ENCODE peak calls at places on chromosomes 7 and 10, in ten cellular contexts. E is neural progenitor cell, Z is neuronal stem cell, R is SK-N-SH, O is mammary epithelial cell, X is kidney, U is adipocyte, Q is MM.1S, V is PC-3, T is NT2/D1. F is an unnamed sample.

GRCh38 chr10:94038024-94038423 is 44.3 kb downstream of the PLCE1 start:
- DNase-seq in E (peak; percentile 4), Z (no peak), R (no peak), O (no peak), X (no peak), U (no peak), Q (no peak), V (peak; percentile 75), T (no peak), F (peak; percentile 57)

GRCh38 chr7:129969881-129970446 is 17.2 kb upstream of the UBE2H start:
- DNase-seq in E (no peak), Z (no peak), R (no peak), O (peak; percentile 98), X (peak; percentile 90), U (peak; percentile 54), Q (no peak), V (peak; percentile 98), T (peak; percentile 54), F (no peak)

GRCh38 chr7:103293526-103293925 is 3.7 kb upstream of the PMPCB start:
- DNase-seq in E (no peak), Z (no peak), R (no peak), O (no peak), X (no peak), U (no peak), Q (no peak), V (no peak), T (no peak), F (no peak)

GRCh38 chr7:1159933-1160664 is at the start of gene ZFAND2A:
- DNase-seq in E (peak; percentile 99), Z (peak; percentile 97), R (peak; percentile 100), O (peak; percentile 98), X (peak; percentile 100), U (peak; percentile 99), Q (peak; percentile 97), V (peak; percentile 96), T (peak; percentile 98), F (peak; percentile 100)

GRCh38 chr7:95951531-95951930 is 179.2 kb downstream of the DYNC1I1 start:
- DNase-seq in E (no peak), Z (no peak), R (no peak), O (no peak), X (no peak), U (no peak), Q (no peak), V (no peak), T (no peak), F (no peak)

GRCh38 chr7:47580175-47580701 is 1.7 kb downstream of the TNS3 start:
- DNase-seq in E (peak; percentile 15), Z (no peak), R (no peak), O (no peak), X (no peak), U (peak; percentile 42), Q (no peak), V (peak; percentile 71), T (no peak), F (peak; percentile 59)

GRCh38 chr10:7117806-7118674 is 292.8 kb downstream of the SFMBT2 start:
- DNase-seq in E (peak; percentile 5), Z (no peak), R (no peak), O (no peak), X (no peak), U (no peak), Q (no peak), V (no peak), T (peak; percentile 2), F (no peak)

GRCh38 chr7:136139392-136139791 is 162.2 kb upstream of the MTPN start:
- DNase-seq in E (no peak), Z (no peak), R (no peak), O (no peak), X (no peak), U (no peak), Q (no peak), V (no peak), T (no peak), F (no peak)

GRCh38 chr7:52831321-52831720 is 204.1 kb upstream of the POM121L12 start:
- DNase-seq in E (no peak), Z (no peak), R (no peak), O (no peak), X (no peak), U (no peak), Q (no peak), V (no peak), T (no peak), F (no peak)

GRCh38 chr10:3935933-3936359 is 150.9 kb upstream of the KLF6 start:
- DNase-seq in E (no peak), Z (no peak), R (no peak), O (no peak), X (no peak), U (peak; percentile 39), Q (no peak), V (peak; percentile 59), T (no peak), F (no peak)

GRCh38 chr7:66050990-66051424 is 24.6 kb upstream of the ASL start:
- DNase-seq in E (no peak), Z (no peak), R (no peak), O (peak; percentile 95), X (no peak), U (peak; percentile 95), Q (no peak), V (peak; percentile 75), T (no peak), F (no peak)
- H3K9ac ChIP-seq in E (no peak overlapping the region), Z (peak overlapping the region; percentile 21), R (no peak overlapping the region), O (no peak overlapping the region), X (no peak overlapping the region), U (peak overlapping the region; percentile 76), Q (no peak overlapping the region), V (no peak overlapping the region), T (no peak overlapping the region), F (no peak overlapping the region)

GRCh38 chr7:41311301-41311700 is 391.6 kb downstream of the INHBA start:
- DNase-seq in E (no peak), Z (no peak), R (no peak), O (no peak), X (no peak), U (no peak), Q (no peak), V (no peak), T (no peak), F (no peak)
- H3K9ac ChIP-seq in E (no peak overlapping the region), Z (no peak overlapping the region), R (no peak overlapping the region), O (no peak overlapping the region), X (no peak overlapping the region), U (no peak overlapping the region), Q (no peak overlapping the region), V (no peak overlapping the region), T (no peak overlapping the region), F (no peak overlapping the region)

GRCh38 chr7:40810274-40810673 is 675.5 kb downstream of the SUGCT start:
- DNase-seq in E (no peak), Z (no peak), R (no peak), O (peak; percentile 20), X (no peak), U (no peak), Q (no peak), V (no peak), T (no peak), F (no peak)
- H3K9ac ChIP-seq in E (no peak overlapping the region), Z (no peak overlapping the region), R (no peak overlapping the region), O (no peak overlapping the region), X (no peak overlapping the region), U (no peak overlapping the region), Q (no peak overlapping the region), V (no peak overlapping the region), T (no peak overlapping the region), F (no peak overlapping the region)

DNA sequence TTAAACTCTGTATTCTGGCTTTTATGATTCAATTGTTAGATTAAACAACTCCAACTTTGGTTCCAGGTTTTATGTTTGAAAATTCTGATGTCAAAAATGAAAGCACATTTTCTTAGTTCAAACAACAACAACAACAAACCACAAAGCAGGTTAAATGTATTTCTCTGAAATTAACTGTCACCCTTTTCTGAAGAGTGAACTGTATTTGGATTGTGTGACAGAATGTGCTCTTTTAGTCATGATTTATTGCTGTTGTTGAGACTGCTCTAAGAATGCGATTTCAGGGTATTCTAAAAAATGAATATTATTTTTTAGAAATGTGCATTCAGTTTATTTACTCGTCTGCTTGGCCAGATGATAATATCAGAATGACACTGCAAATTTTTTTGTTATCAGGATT is 144.1 kb downstream of the GNAI1 start:
- DNase-seq in E (no peak), Z (no peak), R (no peak), O (no peak), X (no peak), U (no peak), Q (no peak), V (no peak), T (no peak), F (no peak)
- H3K9ac ChIP-seq in E (no peak overlapping the region), Z (no peak overlapping the region), R (no peak overlapping the region), O (no peak overlapping the region), X (no peak overlapping the region), U (no peak overlapping the region), Q (no peak overlapping the region), V (peak overlapping the region; percentile 26), T (no peak overlapping the region), F (no peak overlapping the region)

GRCh38 chr7:148709019-148709418 is 10.3 kb downstream of the CUL1 start:
- DNase-seq in E (no peak), Z (no peak), R (no peak), O (no peak), X (no peak), U (no peak), Q (no peak), V (no peak), T (no peak), F (no peak)
- H3K9ac ChIP-seq in E (no peak overlapping the region), Z (no peak overlapping the region), R (no peak overlapping the region), O (no peak overlapping the region), X (no peak overlapping the region), U (no peak overlapping the region), Q (no peak overlapping the region), V (no peak overlapping the region), T (no peak overlapping the region), F (no peak overlapping the region)

GRCh38 chr7:138979226-138979979 is 1.8 kb downstream of the KIAA1549 start:
- DNase-seq in E (no peak), Z (no peak), R (peak; percentile 47), O (peak; percentile 9), X (no peak), U (peak; percentile 25), Q (peak; percentile 50), V (peak; percentile 57), T (no peak), F (peak; percentile 37)

GRCh38 chr7:138980575-138981285 is 459 bp downstream of the KIAA1549 start:
- DNase-seq in E (no peak), Z (no peak), R (peak; percentile 51), O (peak; percentile 17), X (peak; percentile 78), U (no peak), Q (peak; percentile 9), V (peak; percentile 17), T (no peak), F (peak; percentile 76)

GRCh38 chr7:138981332-138982203 is at the start of gene KIAA1549:
- DNase-seq in E (peak; percentile 92), Z (peak; percentile 69), R (peak; percentile 98), O (peak; percentile 60), X (peak; percentile 84), U (peak; percentile 91), Q (peak; percentile 87), V (peak; percentile 77), T (peak; percentile 66), F (peak; percentile 89)

GRCh38 chr7:138978541-138979184 is 2.5 kb downstream of the KIAA1549 start:
- DNase-seq in E (no peak), Z (no peak), R (peak; percentile 12), O (no peak), X (no peak), U (no peak), Q (no peak), V (peak; percentile 11), T (no peak), F (no peak)

GRCh38 chr7:138979988-138980574 is 1.1 kb downstream of the KIAA1549 start:
- DNase-seq in E (peak; percentile 37), Z (no peak), R (peak; percentile 54), O (peak; percentile 8), X (no peak), U (peak; percentile 34), Q (no peak), V (peak; percentile 34), T (no peak), F (no peak)
- H3K9ac ChIP-seq in E (peak overlapping the region; percentile 23), Z (peak overlapping the region; percentile 46), R (peak overlapping the region; percentile 78), O (peak overlapping the region; percentile 67), X (peak overlapping the region; percentile 81), U (peak overlapping the region; percentile 69), Q (peak overlapping the region; percentile 60), V (peak overlapping the region; percentile 89), T (peak overlapping the region; percentile 36), F (peak overlapping the region; percentile 75)

F was measured in endodermal cell.